ENCODE peak calls at places on chromosome 15, in four cellular contexts. A is adrenal gland, C is fibroblast of lung, V is endothelial cell of umbilical vein. X is an unnamed sample. For H3K27me3 and H3K4me1, the result is how much of the 10 kb centered on the place peaks cover.

GRCh38 chr15:56619881-56620280 is 113.4 kb downstream of the ZNF280D start:
- DNase-seq in C (no peak), V (peak), A (no peak), X (no peak)

GRCh38 chr15:75666823-75667501 is 19.2 kb downstream of the SNX33 start:
- DNase-seq in A (no peak), C (peak), V (peak), X (peak)

GRCh38 chr15:78810377-78811123 is 714 bp downstream of the ADAMTS7 start:
- DNase-seq in C (peak), A (peak), V (peak), X (peak)

GRCh38 chr15:33968224-33968623 is at the start of gene CHRM5:
- DNase-seq in V (peak), C (no peak), A (no peak), X (no peak)

GRCh38 chr15:51750942-51751686 is at the start of gene TMOD2:
- DNase-seq in C (peak), V (no peak), A (peak), X (peak)

GRCh38 chr15:31403096-31403495 is 76.5 kb downstream of the KLF13 start:
- DNase-seq in A (no peak), V (no peak), C (no peak), X (no peak)

GRCh38 chr15:22866066-22866465 is 27.6 kb downstream of the NIPA2 start:
- DNase-seq in V (no peak), A (no peak), C (no peak), X (no peak)

GRCh38 chr15:56944485-56944884 is 26.0 kb downstream of the TCF12 start:
- DNase-seq in A (no peak), V (no peak), C (no peak), X (no peak)

GRCh38 chr15:84910928-84911623 is 26.6 kb downstream of the SLC28A1 start:
- DNase-seq in V (no peak), A (no peak), C (no peak), X (peak)

GRCh38 chr15:79194386-79194785 is 88.1 kb upstream of the ANKRD34C start:
- DNase-seq in A (no peak), C (no peak), V (no peak), X (no peak)

GRCh38 chr15:89329329-89330084 is 5.1 kb downstream of the POLG start:
- DNase-seq in C (no peak), V (no peak), A (no peak), X (no peak)

GRCh38 chr15:94453227-94453626 is 221.9 kb downstream of the MCTP2 start:
- DNase-seq in V (no peak), A (no peak), C (no peak), X (no peak)

GRCh38 chr15:99511865-99512632 is 53.7 kb upstream of the MEF2A start:
- DNase-seq in C (peak), A (peak), V (no peak), X (no peak)

GRCh38 chr15:27690290-27690689 is 408.8 kb downstream of the OCA2 start:
- DNase-seq in C (no peak), A (no peak), V (no peak), X (no peak)

GRCh38 chr15:91861223-91861622 is 7.7 kb downstream of the SLCO3A1 start:
- DNase-seq in C (no peak), A (no peak), V (no peak), X (no peak)

GRCh38 chr15:80211976-80212375 is 40.0 kb downstream of the CTXND1 start:
- DNase-seq in C (no peak), V (no peak), A (no peak), X (no peak)

GRCh38 chr15:34049096-34049495 is 10.1 kb upstream of the AVEN start:
- DNase-seq in C (peak), A (no peak), V (no peak), X (no peak)

GRCh38 chr15:90266061-90266431 is 574 bp downstream of the NGRN start:
- DNase-seq in V (no peak), C (peak), A (peak), X (peak)

GRCh38 chr15:99476413-99477222 is 89.2 kb upstream of the MEF2A start:
- DNase-seq in C (peak), A (peak), V (peak), X (no peak)

GRCh38 chr15:45919806-45920205 is 285.0 kb downstream of the SQOR start:
- DNase-seq in V (peak), A (no peak), C (peak), X (no peak)

GRCh38 chr15:30953731-30954378 is 37.6 kb downstream of the MTMR10 start:
- DNase-seq in C (peak), V (peak), A (peak), X (no peak)

GRCh38 chr15:58498821-58499580 is 67.2 kb downstream of the LIPC start:
- DNase-seq in A (no peak), C (peak), V (no peak), X (no peak)

GRCh38 chr15:91263632-91264477 is 163.8 kb downstream of the SV2B start:
- DNase-seq in V (no peak), A (peak), C (no peak), X (no peak)

GRCh38 chr15:57027596-57027995 is 109.2 kb downstream of the TCF12 start:
- DNase-seq in V (no peak), C (no peak), A (no peak), X (no peak)

GRCh38 chr15:57335326-57336118 is 40.8 kb upstream of the CGNL1 start:
- DNase-seq in A (no peak), V (peak), C (no peak), X (no peak)

DNA sequence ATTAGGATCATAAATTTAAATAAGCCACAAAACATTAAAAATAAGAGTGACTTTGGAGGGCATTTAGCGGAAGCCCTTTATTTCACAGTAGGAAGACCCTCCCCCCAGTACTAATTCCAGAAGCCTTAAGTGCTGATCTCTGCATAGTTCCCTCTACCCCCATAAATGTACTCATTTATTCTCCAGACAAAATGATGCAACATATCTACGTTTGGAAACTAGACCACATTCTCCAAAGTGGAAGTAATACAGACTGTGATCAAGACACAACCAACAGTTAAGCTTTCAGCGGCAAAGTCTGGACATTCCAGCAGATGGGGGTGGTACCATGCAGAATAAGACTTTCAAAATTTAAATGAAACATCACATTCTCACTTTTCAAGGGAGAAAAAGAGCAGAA is 44.8 kb upstream of the RPS17 start:
- DNase-seq in C (peak), A (no peak), V (no peak), X (no peak)
- H3K27me3 ChIP-seq in C (under half), A (under half), V (under half), X (under half)

GRCh38 chr15:36885709-36886108 is 214.6 kb downstream of the MEIS2 start:
- DNase-seq in V (no peak), C (no peak), A (no peak), X (no peak)

GRCh38 chr15:36884404-36885335 is 215.7 kb downstream of the MEIS2 start:
- DNase-seq in V (no peak), A (no peak), C (no peak), X (no peak)

GRCh38 chr15:36888018-36888992 is 212.0 kb downstream of the MEIS2 start:
- DNase-seq in V (no peak), A (peak), C (no peak), X (peak)

GRCh38 chr15:36886135-36887011 is 214.0 kb downstream of the MEIS2 start:
- DNase-seq in C (no peak), A (no peak), V (no peak), X (no peak)

GRCh38 chr15:36887214-36888017 is 212.9 kb downstream of the MEIS2 start:
- DNase-seq in A (no peak), C (no peak), V (no peak), X (no peak)
- H3K4me1 ChIP-seq in A (under half), C (under half), V (under half), X (under half)

DNA sequence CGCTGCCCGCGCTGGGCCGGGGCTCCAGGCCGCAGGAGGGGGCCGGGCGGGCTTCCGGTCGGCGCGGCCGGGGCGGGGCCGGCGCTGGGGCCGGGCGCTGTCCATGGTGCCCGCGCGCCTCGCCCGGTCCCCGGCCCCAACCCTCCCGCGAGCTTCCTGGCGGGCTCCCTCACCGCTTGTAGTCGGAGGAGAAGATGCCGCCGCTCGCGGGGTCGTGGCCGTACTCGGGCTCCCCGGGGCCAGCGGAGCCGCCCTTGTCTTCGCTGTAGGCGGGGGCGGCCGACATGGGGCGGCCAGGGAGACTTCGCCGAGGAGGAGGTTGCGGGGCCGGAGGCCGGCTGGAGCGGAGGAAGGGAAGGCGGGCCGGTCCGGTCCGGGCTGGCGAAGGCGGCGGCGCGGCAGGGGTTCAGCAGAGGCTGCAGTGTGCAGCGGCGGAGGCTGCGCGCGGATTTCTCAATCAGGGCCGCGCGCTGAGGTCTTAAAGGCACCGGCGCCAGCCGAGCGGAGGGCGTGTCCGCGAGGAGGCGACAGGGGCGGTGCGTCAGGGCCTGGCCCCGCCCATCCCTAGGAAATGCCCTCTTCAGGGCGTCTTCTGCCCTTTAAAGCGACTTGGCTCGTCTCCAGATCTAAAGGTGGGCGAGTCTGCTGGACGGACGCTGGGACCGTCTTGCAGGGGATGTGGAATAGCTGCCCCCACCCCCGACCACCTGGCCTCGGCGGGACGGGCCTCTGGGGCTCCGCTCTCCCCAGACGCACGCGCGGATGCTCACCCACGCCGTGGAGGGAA is at the start of gene AP3B2:
- DNase-seq in C (peak), V (peak), A (peak), X (peak)
- H3K27me3 ChIP-seq in C (under half), V (under half), A (under half), X (under half)

DNA sequence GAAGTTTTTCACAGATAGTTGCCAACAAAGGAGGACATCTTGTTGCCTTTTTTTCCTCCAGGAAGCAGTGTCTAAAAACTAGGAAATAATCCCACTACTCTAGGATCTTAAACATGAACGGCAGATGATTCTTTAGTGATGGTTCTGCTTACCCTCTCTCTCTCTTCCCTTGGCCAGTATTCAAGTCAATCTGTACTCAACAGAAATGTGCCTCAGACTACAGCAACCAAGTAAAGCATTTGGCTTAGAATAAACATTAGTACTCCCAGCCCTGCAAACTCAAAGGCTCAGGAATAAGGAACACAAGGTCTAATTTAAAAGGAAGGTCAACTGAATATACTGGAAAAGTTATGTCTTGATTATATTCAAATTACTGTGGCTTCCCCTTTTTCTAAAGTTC is 8.7 kb downstream of the NPTN start:
- DNase-seq in C (peak), A (no peak), V (no peak), X (no peak)
- H3K4me1 ChIP-seq in C (under half), A (half or more), V (under half), X (under half)

GRCh38 chr15:41115088-41115651 is 910 bp downstream of the INO80 start:
- DNase-seq in A (no peak), C (peak), V (peak), X (peak)

GRCh38 chr15:41115652-41116115 is 396 bp downstream of the INO80 start:
- DNase-seq in V (peak), A (peak), C (peak), X (peak)

GRCh38 chr15:41121951-41122350 is 5.9 kb upstream of the INO80 start:
- DNase-seq in V (no peak), C (no peak), A (no peak), X (no peak)

GRCh38 chr15:41116116-41116871 is at the start of gene INO80:
- DNase-seq in A (peak), V (peak), C (peak), X (peak)

DNA sequence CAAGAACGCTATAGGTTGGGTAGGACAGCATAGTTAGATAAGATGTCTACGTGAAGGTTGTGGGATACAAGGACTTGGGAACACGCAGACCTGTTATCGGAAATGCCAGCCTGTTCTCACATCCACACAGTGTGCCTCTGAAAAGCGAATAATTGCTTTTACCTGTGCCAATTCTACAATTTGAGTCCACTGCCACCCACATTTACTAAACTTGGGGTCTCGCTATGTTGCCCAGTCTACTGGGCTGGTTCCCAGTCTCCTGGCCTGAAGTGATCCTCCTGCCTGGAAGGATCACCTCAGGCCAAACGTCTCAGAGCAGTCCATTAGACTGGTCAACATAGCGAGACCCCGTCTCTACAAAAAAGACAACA is 777 bp upstream of the INO80 start:
- DNase-seq in A (no peak), C (no peak), V (no peak), X (no peak)
- H3K27me3 ChIP-seq in A (under half), C (under half), V (under half), X (under half)

GRCh38 chr15:66878761-66879160 is 176.7 kb downstream of the SMAD6 start:
- DNase-seq in V (no peak), C (no peak), A (peak), X (no peak)

GRCh38 chr15:66875588-66876422 is 173.8 kb downstream of the SMAD6 start:
- DNase-seq in C (no peak), A (no peak), V (no peak), X (no peak)

GRCh38 chr15:66877558-66878285 is 175.7 kb downstream of the SMAD6 start:
- DNase-seq in V (no peak), A (no peak), C (no peak), X (no peak)

GRCh38 chr15:66876731-66877545 is 174.9 kb downstream of the SMAD6 start:
- DNase-seq in A (no peak), V (no peak), C (no peak), X (no peak)

GRCh38 chr15:66876423-66876730 is 174.3 kb downstream of the SMAD6 start:
- DNase-seq in C (no peak), V (no peak), A (no peak), X (no peak)
- H3K4me1 ChIP-seq in C (under half), V (under half), A (under half), X (under half)

DNA sequence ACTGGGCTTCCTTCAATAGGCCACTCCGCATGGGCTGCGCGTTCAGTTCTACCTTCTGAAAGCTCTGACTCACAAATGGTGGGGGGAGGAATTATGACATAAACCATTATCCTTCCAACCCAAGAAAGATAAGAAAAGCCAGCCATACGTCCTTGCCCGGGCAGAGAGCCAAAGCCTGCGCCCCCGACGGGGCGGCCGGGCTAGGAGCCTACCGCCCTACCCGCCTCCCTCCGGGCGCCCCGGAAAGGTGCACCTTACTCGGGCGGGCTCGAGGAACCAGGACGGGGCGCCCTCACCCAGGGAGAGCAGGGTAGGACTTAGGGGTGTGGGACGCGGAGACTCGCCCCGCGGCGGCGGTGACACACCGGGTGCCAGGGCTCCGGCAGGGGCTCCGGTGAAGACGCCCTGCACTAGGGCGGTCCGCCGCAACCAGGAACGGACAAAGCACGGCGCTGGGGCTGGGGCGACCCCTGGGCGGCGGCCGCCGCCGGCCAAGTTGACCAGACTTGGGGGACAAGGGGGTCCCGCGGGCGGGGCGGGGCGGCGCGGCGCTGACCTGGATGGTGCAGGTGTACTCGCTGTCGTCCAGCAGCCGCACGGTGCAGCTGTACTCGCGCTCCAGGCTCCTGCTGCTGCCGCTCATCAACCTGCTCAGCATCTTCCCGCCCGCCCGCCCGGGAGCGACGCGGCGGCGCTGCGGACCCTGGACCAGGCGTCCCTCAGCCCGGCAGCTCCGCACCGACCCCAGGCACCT is 497 bp downstream of the FRMD5 start:
- DNase-seq in V (peak), A (peak), C (peak), X (peak)
- H3K27me3 ChIP-seq in V (under half), A (under half), C (under half), X (under half)

X was measured in small intestine.